ENCODE peak calls at places on chromosomes 13 and 19, in seven cellular contexts. One of them, this sample, is unnamed.

GRCh38 chr19:45160870-45161714 is at the start of gene NKPD1:
- DNase-seq in stimulated activated naive CD4-positive, alpha-beta T cell: no peak
- DNase-seq in activated T-cell treated with anti-CD3 and anti-CD28 coated beads, Interleukin-2, amount 50 U/mL, for 48 hours: no peak
- DNase-seq in iris pigment epithelial cell: no peak
- DNase-seq in mesendoderm: no peak
- DNase-seq in stimulated activated CD4-positive, alpha-beta T cell treated with anti-CD3 and anti-CD28 coated beads, Interleukin-4, amount 100 ng/mL, for 24 hours: no peak
- DNase-seq in NAMALWA: no peak
- DNase-seq in this sample: no peak

GRCh38 chr13:106867249-106867648 is 299.3 kb upstream of the ARGLU1 start:
- DNase-seq in stimulated activated naive CD4-positive, alpha-beta T cell: no peak
- DNase-seq in activated T-cell treated with anti-CD3 and anti-CD28 coated beads, Interleukin-2, amount 50 U/mL, for 48 hours: no peak
- DNase-seq in iris pigment epithelial cell: peak; percentile 18
- DNase-seq in mesendoderm: no peak
- DNase-seq in stimulated activated CD4-positive, alpha-beta T cell treated with anti-CD3 and anti-CD28 coated beads, Interleukin-4, amount 100 ng/mL, for 24 hours: no peak
- DNase-seq in NAMALWA: no peak
- DNase-seq in this sample: no peak

GRCh38 chr13:36764957-36765356 is 54.1 kb upstream of the RFXAP start:
- DNase-seq in stimulated activated naive CD4-positive, alpha-beta T cell: no peak
- DNase-seq in activated T-cell treated with anti-CD3 and anti-CD28 coated beads, Interleukin-2, amount 50 U/mL, for 48 hours: no peak
- DNase-seq in iris pigment epithelial cell: no peak
- DNase-seq in mesendoderm: peak; percentile 86
- DNase-seq in stimulated activated CD4-positive, alpha-beta T cell treated with anti-CD3 and anti-CD28 coated beads, Interleukin-4, amount 100 ng/mL, for 24 hours: no peak
- DNase-seq in NAMALWA: no peak
- DNase-seq in this sample: no peak

GRCh38 chr19:40006273-40006691 is 9.4 kb downstream of the ZNF546 start:
- DNase-seq in stimulated activated naive CD4-positive, alpha-beta T cell: no peak
- DNase-seq in activated T-cell treated with anti-CD3 and anti-CD28 coated beads, Interleukin-2, amount 50 U/mL, for 48 hours: no peak
- DNase-seq in iris pigment epithelial cell: peak; percentile 90
- DNase-seq in mesendoderm: no peak
- DNase-seq in stimulated activated CD4-positive, alpha-beta T cell treated with anti-CD3 and anti-CD28 coated beads, Interleukin-4, amount 100 ng/mL, for 24 hours: no peak
- DNase-seq in NAMALWA: no peak
- DNase-seq in this sample: no peak

GRCh38 chr19:17236831-17237543 is 8.7 kb downstream of the NR2F6 start:
- DNase-seq in stimulated activated naive CD4-positive, alpha-beta T cell: no peak
- DNase-seq in activated T-cell treated with anti-CD3 and anti-CD28 coated beads, Interleukin-2, amount 50 U/mL, for 48 hours: no peak
- DNase-seq in iris pigment epithelial cell: no peak
- DNase-seq in mesendoderm: no peak
- DNase-seq in stimulated activated CD4-positive, alpha-beta T cell treated with anti-CD3 and anti-CD28 coated beads, Interleukin-4, amount 100 ng/mL, for 24 hours: no peak
- DNase-seq in NAMALWA: peak; percentile 33
- DNase-seq in this sample: no peak

GRCh38 chr19:45391346-45391745 is 13.5 kb downstream of the PPP1R13L start:
- DNase-seq in stimulated activated naive CD4-positive, alpha-beta T cell: no peak
- DNase-seq in activated T-cell treated with anti-CD3 and anti-CD28 coated beads, Interleukin-2, amount 50 U/mL, for 48 hours: no peak
- DNase-seq in iris pigment epithelial cell: no peak
- DNase-seq in mesendoderm: peak; percentile 75
- DNase-seq in stimulated activated CD4-positive, alpha-beta T cell treated with anti-CD3 and anti-CD28 coated beads, Interleukin-4, amount 100 ng/mL, for 24 hours: no peak
- DNase-seq in NAMALWA: no peak
- DNase-seq in this sample: no peak

GRCh38 chr13:112769615-112770014 is 79.8 kb downstream of the ATP11A start:
- DNase-seq in stimulated activated naive CD4-positive, alpha-beta T cell: no peak
- DNase-seq in activated T-cell treated with anti-CD3 and anti-CD28 coated beads, Interleukin-2, amount 50 U/mL, for 48 hours: no peak
- DNase-seq in iris pigment epithelial cell: no peak
- DNase-seq in mesendoderm: no peak
- DNase-seq in stimulated activated CD4-positive, alpha-beta T cell treated with anti-CD3 and anti-CD28 coated beads, Interleukin-4, amount 100 ng/mL, for 24 hours: no peak
- DNase-seq in NAMALWA: no peak
- DNase-seq in this sample: no peak

GRCh38 chr13:110447058-110447511 is 114.4 kb downstream of the RAB20 start:
- DNase-seq in stimulated activated naive CD4-positive, alpha-beta T cell: no peak
- DNase-seq in activated T-cell treated with anti-CD3 and anti-CD28 coated beads, Interleukin-2, amount 50 U/mL, for 48 hours: no peak
- DNase-seq in iris pigment epithelial cell: peak; percentile 85
- DNase-seq in mesendoderm: peak; percentile 47
- DNase-seq in stimulated activated CD4-positive, alpha-beta T cell treated with anti-CD3 and anti-CD28 coated beads, Interleukin-4, amount 100 ng/mL, for 24 hours: no peak
- DNase-seq in NAMALWA: no peak
- DNase-seq in this sample: no peak

GRCh38 chr19:5824791-5825577 is 14.5 kb downstream of the FUT6 start:
- DNase-seq in stimulated activated naive CD4-positive, alpha-beta T cell: no peak
- DNase-seq in activated T-cell treated with anti-CD3 and anti-CD28 coated beads, Interleukin-2, amount 50 U/mL, for 48 hours: no peak
- DNase-seq in iris pigment epithelial cell: no peak
- DNase-seq in mesendoderm: no peak
- DNase-seq in stimulated activated CD4-positive, alpha-beta T cell treated with anti-CD3 and anti-CD28 coated beads, Interleukin-4, amount 100 ng/mL, for 24 hours: no peak
- DNase-seq in NAMALWA: no peak
- DNase-seq in this sample: no peak

GRCh38 chr13:64925727-64926126 is 2304.4 kb downstream of the PCDH9 start:
- DNase-seq in stimulated activated naive CD4-positive, alpha-beta T cell: no peak
- DNase-seq in activated T-cell treated with anti-CD3 and anti-CD28 coated beads, Interleukin-2, amount 50 U/mL, for 48 hours: no peak
- DNase-seq in iris pigment epithelial cell: no peak
- DNase-seq in mesendoderm: no peak
- DNase-seq in stimulated activated CD4-positive, alpha-beta T cell treated with anti-CD3 and anti-CD28 coated beads, Interleukin-4, amount 100 ng/mL, for 24 hours: no peak
- DNase-seq in NAMALWA: no peak
- DNase-seq in this sample: no peak

GRCh38 chr19:4636151-4636717 is 3.1 kb upstream of the TNFAIP8L1 start:
- DNase-seq in stimulated activated naive CD4-positive, alpha-beta T cell: peak; percentile 75
- DNase-seq in activated T-cell treated with anti-CD3 and anti-CD28 coated beads, Interleukin-2, amount 50 U/mL, for 48 hours: peak; percentile 84
- DNase-seq in iris pigment epithelial cell: peak; percentile 24
- DNase-seq in mesendoderm: peak; percentile 60
- DNase-seq in stimulated activated CD4-positive, alpha-beta T cell treated with anti-CD3 and anti-CD28 coated beads, Interleukin-4, amount 100 ng/mL, for 24 hours: peak; percentile 77
- DNase-seq in NAMALWA: peak; percentile 76
- DNase-seq in this sample: peak; percentile 82

GRCh38 chr19:10431254-10431942 is 11.1 kb downstream of the PDE4A start:
- DNase-seq in stimulated activated naive CD4-positive, alpha-beta T cell: no peak
- DNase-seq in activated T-cell treated with anti-CD3 and anti-CD28 coated beads, Interleukin-2, amount 50 U/mL, for 48 hours: peak; percentile 59
- DNase-seq in iris pigment epithelial cell: peak; percentile 35
- DNase-seq in mesendoderm: peak; percentile 41
- DNase-seq in stimulated activated CD4-positive, alpha-beta T cell treated with anti-CD3 and anti-CD28 coated beads, Interleukin-4, amount 100 ng/mL, for 24 hours: peak; percentile 42
- DNase-seq in NAMALWA: peak; percentile 32
- DNase-seq in this sample: no peak

GRCh38 chr13:81677857-81678256 is 1336.9 kb upstream of the SPRY2 start:
- DNase-seq in stimulated activated naive CD4-positive, alpha-beta T cell: no peak
- DNase-seq in activated T-cell treated with anti-CD3 and anti-CD28 coated beads, Interleukin-2, amount 50 U/mL, for 48 hours: no peak
- DNase-seq in iris pigment epithelial cell: no peak
- DNase-seq in mesendoderm: no peak
- DNase-seq in stimulated activated CD4-positive, alpha-beta T cell treated with anti-CD3 and anti-CD28 coated beads, Interleukin-4, amount 100 ng/mL, for 24 hours: no peak
- DNase-seq in NAMALWA: no peak
- DNase-seq in this sample: no peak

GRCh38 chr13:50892162-50892944 is 17.2 kb upstream of the RNASEH2B start:
- DNase-seq in stimulated activated naive CD4-positive, alpha-beta T cell: no peak
- DNase-seq in activated T-cell treated with anti-CD3 and anti-CD28 coated beads, Interleukin-2, amount 50 U/mL, for 48 hours: peak; percentile 27
- DNase-seq in iris pigment epithelial cell: no peak
- DNase-seq in mesendoderm: no peak
- DNase-seq in stimulated activated CD4-positive, alpha-beta T cell treated with anti-CD3 and anti-CD28 coated beads, Interleukin-4, amount 100 ng/mL, for 24 hours: no peak
- DNase-seq in NAMALWA: peak; percentile 85
- DNase-seq in this sample: peak; percentile 39

GRCh38 chr19:54325194-54325621 is 12.2 kb upstream of the LILRA5 start:
- DNase-seq in stimulated activated naive CD4-positive, alpha-beta T cell: no peak
- DNase-seq in activated T-cell treated with anti-CD3 and anti-CD28 coated beads, Interleukin-2, amount 50 U/mL, for 48 hours: peak; percentile 38
- DNase-seq in iris pigment epithelial cell: peak; percentile 29
- DNase-seq in mesendoderm: peak; percentile 55
- DNase-seq in stimulated activated CD4-positive, alpha-beta T cell treated with anti-CD3 and anti-CD28 coated beads, Interleukin-4, amount 100 ng/mL, for 24 hours: peak; percentile 61
- DNase-seq in NAMALWA: peak; percentile 77
- DNase-seq in this sample: peak; percentile 26

GRCh38 chr19:17409990-17410389 is 4.6 kb upstream of the BST2 start:
- DNase-seq in stimulated activated naive CD4-positive, alpha-beta T cell: no peak
- DNase-seq in activated T-cell treated with anti-CD3 and anti-CD28 coated beads, Interleukin-2, amount 50 U/mL, for 48 hours: no peak
- DNase-seq in iris pigment epithelial cell: no peak
- DNase-seq in mesendoderm: no peak
- DNase-seq in stimulated activated CD4-positive, alpha-beta T cell treated with anti-CD3 and anti-CD28 coated beads, Interleukin-4, amount 100 ng/mL, for 24 hours: no peak
- DNase-seq in NAMALWA: no peak
- DNase-seq in this sample: no peak

GRCh38 chr13:42119875-42120274 is 71.4 kb downstream of the DGKH start:
- DNase-seq in stimulated activated naive CD4-positive, alpha-beta T cell: no peak
- DNase-seq in activated T-cell treated with anti-CD3 and anti-CD28 coated beads, Interleukin-2, amount 50 U/mL, for 48 hours: no peak
- DNase-seq in iris pigment epithelial cell: no peak
- DNase-seq in mesendoderm: no peak
- DNase-seq in stimulated activated CD4-positive, alpha-beta T cell treated with anti-CD3 and anti-CD28 coated beads, Interleukin-4, amount 100 ng/mL, for 24 hours: no peak
- DNase-seq in NAMALWA: no peak
- DNase-seq in this sample: no peak

GRCh38 chr19:34232566-34233481 is 21.5 kb upstream of the GARRE1 start:
- DNase-seq in stimulated activated naive CD4-positive, alpha-beta T cell: no peak
- DNase-seq in activated T-cell treated with anti-CD3 and anti-CD28 coated beads, Interleukin-2, amount 50 U/mL, for 48 hours: peak; percentile 45
- DNase-seq in iris pigment epithelial cell: peak; percentile 94
- DNase-seq in mesendoderm: no peak
- DNase-seq in stimulated activated CD4-positive, alpha-beta T cell treated with anti-CD3 and anti-CD28 coated beads, Interleukin-4, amount 100 ng/mL, for 24 hours: peak; percentile 20
- DNase-seq in NAMALWA: no peak
- DNase-seq in this sample: peak; percentile 36

GRCh38 chr13:71661921-71662320 is 205.1 kb downstream of the DACH1 start:
- DNase-seq in stimulated activated naive CD4-positive, alpha-beta T cell: no peak
- DNase-seq in activated T-cell treated with anti-CD3 and anti-CD28 coated beads, Interleukin-2, amount 50 U/mL, for 48 hours: no peak
- DNase-seq in iris pigment epithelial cell: peak; percentile 86
- DNase-seq in mesendoderm: no peak
- DNase-seq in stimulated activated CD4-positive, alpha-beta T cell treated with anti-CD3 and anti-CD28 coated beads, Interleukin-4, amount 100 ng/mL, for 24 hours: no peak
- DNase-seq in NAMALWA: no peak
- DNase-seq in this sample: no peak

GRCh38 chr19:13150187-13150918 is at the start of the genes IER2 and STX10:
- DNase-seq in stimulated activated naive CD4-positive, alpha-beta T cell: peak; percentile 88
- DNase-seq in activated T-cell treated with anti-CD3 and anti-CD28 coated beads, Interleukin-2, amount 50 U/mL, for 48 hours: peak; percentile 94
- DNase-seq in iris pigment epithelial cell: peak; percentile 98
- DNase-seq in mesendoderm: peak; percentile 96
- DNase-seq in stimulated activated CD4-positive, alpha-beta T cell treated with anti-CD3 and anti-CD28 coated beads, Interleukin-4, amount 100 ng/mL, for 24 hours: peak; percentile 94
- DNase-seq in NAMALWA: peak; percentile 96
- DNase-seq in this sample: peak; percentile 94

This sample was measured in activated naive CD8-positive, alpha-beta T cell treated with anti-CD3 and anti-CD28 coated beads for 36 hours.